ENCODE peak calls at places on chromosomes 1 and 21, in nine cellular contexts. W is neural progenitor cell, U is breast epithelium, S is adipocyte, H is K562, P is fibroblast of lung, A is ovary, D is right cardiac atrium, O is SJSA1. Y is an unnamed sample.

GRCh38 chr1:81449786-81450185 is 350.9 kb upstream of the ADGRL2 start:
- DNase-seq in W (no peak), U (no peak), S (no peak), H (no peak), P (peak; percentile 40), A (no peak), D (no peak), O (no peak), Y (no peak)

GRCh38 chr1:208137144-208137682 is 107.0 kb downstream of the PLXNA2 start:
- DNase-seq in W (no peak), U (no peak), S (no peak), H (no peak), P (peak; percentile 55), A (no peak), D (no peak), O (peak; percentile 15), Y (no peak)

GRCh38 chr1:119338757-119339156 is 29.8 kb upstream of the HAO2 start:
- DNase-seq in W (no peak), U (no peak), S (no peak), H (no peak), P (no peak), A (no peak), D (no peak), O (no peak), Y (no peak)

GRCh38 chr1:72932025-72932424 is 649.7 kb upstream of the NEGR1 start:
- DNase-seq in W (no peak), U (no peak), S (no peak), H (no peak), P (no peak), A (no peak), D (no peak), O (no peak), Y (no peak)

GRCh38 chr1:17609529-17609928 is 70.0 kb downstream of the ARHGEF10L start:
- DNase-seq in W (no peak), U (no peak), S (no peak), H (no peak), P (no peak), A (no peak), D (no peak), O (no peak), Y (no peak)

GRCh38 chr1:206864939-206865671 is at the start of gene IL20:
- DNase-seq in W (peak; percentile 83), U (peak; percentile 93), S (peak; percentile 91), H (peak; percentile 87), P (peak; percentile 45), A (peak; percentile 51), D (peak; percentile 87), O (peak; percentile 63), Y (peak; percentile 80)

GRCh38 chr1:207402744-207403143 is 51.4 kb upstream of the CR2 start:
- DNase-seq in W (no peak), U (no peak), S (no peak), H (no peak), P (no peak), A (no peak), D (no peak), O (no peak), Y (no peak)

GRCh38 chr1:183812686-183813569 is 8.0 kb downstream of the RGL1 start:
- DNase-seq in W (peak; percentile 52), U (no peak), S (peak; percentile 76), H (no peak), P (peak; percentile 76), A (no peak), D (no peak), O (peak; percentile 59), Y (no peak)

GRCh38 chr1:78003882-78004718 is 639 bp upstream of the DNAJB4 start:
- DNase-seq in W (peak; percentile 77), U (no peak), S (peak; percentile 88), H (peak; percentile 88), P (peak; percentile 83), A (peak; percentile 57), D (peak; percentile 71), O (peak; percentile 10), Y (peak; percentile 64)

GRCh38 chr1:218945050-218945449 is 228.6 kb upstream of the LYPLAL1 start:
- DNase-seq in W (no peak), U (no peak), S (peak; percentile 13), H (no peak), P (peak; percentile 66), A (no peak), D (no peak), O (no peak), Y (no peak)

GRCh38 chr1:156652131-156652991 is 10.4 kb downstream of the BCAN start:
- DNase-seq in W (peak; percentile 91), U (no peak), S (peak; percentile 74), H (peak; percentile 64), P (peak; percentile 33), A (peak; percentile 37), D (no peak), O (no peak), Y (no peak)
- H3K27me3 ChIP-seq in W (peaks cover 100% of the 10 kb centered on the region), U (no peaks in the 10 kb centered on the region), S (peaks cover 79% of the 10 kb centered on the region), H (no peaks in the 10 kb centered on the region), P (peaks cover 47% of the 10 kb centered on the region), A (no peaks in the 10 kb centered on the region), D (no peaks in the 10 kb centered on the region), O (peaks cover 44% of the 10 kb centered on the region), Y (peaks cover 4% of the 10 kb centered on the region)

GRCh38 chr1:10685851-10686403 is 110.5 kb downstream of the CASZ1 start:
- DNase-seq in W (no peak), U (no peak), S (peak; percentile 27), H (no peak), P (peak; percentile 62), A (peak; percentile 53), D (no peak), O (no peak), Y (no peak)
- H3K4me1 ChIP-seq in W (peaks cover 51% of the 10 kb centered on the region), U (peaks cover 26% of the 10 kb centered on the region), S (no peaks in the 10 kb centered on the region), H (peaks cover 43% of the 10 kb centered on the region), P (no peaks in the 10 kb centered on the region), A (peaks cover 29% of the 10 kb centered on the region), D (peaks cover 51% of the 10 kb centered on the region), O (no peaks in the 10 kb centered on the region), Y (peaks cover 98% of the 10 kb centered on the region)

DNA sequence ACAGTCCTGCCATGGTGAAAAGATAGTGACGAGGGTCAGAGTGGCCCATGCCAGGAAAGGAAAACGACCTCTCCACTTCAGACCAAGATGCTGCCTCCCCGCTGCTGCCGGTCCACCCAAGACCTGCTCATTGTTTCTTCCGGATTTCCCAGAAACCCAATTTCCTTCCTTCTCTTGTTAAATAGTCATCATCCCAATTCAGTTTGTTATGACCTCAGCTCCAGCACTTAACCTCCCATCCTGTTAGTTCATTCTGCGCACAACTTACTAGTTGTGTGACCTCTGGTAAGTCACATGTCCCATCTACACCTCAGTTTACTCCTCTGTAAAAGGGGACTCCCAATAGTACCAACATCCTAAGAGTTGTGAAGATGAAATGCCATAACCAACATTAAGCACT is 29.9 kb upstream of the PPP1R15B start:
- DNase-seq in W (no peak), U (no peak), S (no peak), H (no peak), P (no peak), A (no peak), D (no peak), O (no peak), Y (no peak)
- H3K4me3 ChIP-seq in W (no peak overlapping the region), U (no peak overlapping the region), S (no peak overlapping the region), H (no peak overlapping the region), P (no peak overlapping the region), A (no peak overlapping the region), D (no peak overlapping the region), O (no peak overlapping the region), Y (no peak overlapping the region)

GRCh38 chr21:27024971-27025370 is 58.1 kb upstream of the ADAMTS5 start:
- DNase-seq in W (no peak), U (no peak), S (peak; percentile 34), H (no peak), P (no peak), A (no peak), D (no peak), O (no peak), Y (no peak)

GRCh38 chr21:27023186-27023585 is 56.3 kb upstream of the ADAMTS5 start:
- DNase-seq in W (no peak), U (no peak), S (peak; percentile 6), H (no peak), P (no peak), A (no peak), D (no peak), O (no peak), Y (no peak)

GRCh38 chr21:27024316-27024715 is 57.4 kb upstream of the ADAMTS5 start:
- DNase-seq in W (no peak), U (no peak), S (peak; percentile 83), H (no peak), P (peak; percentile 55), A (no peak), D (no peak), O (peak; percentile 66), Y (no peak)

GRCh38 chr21:27021801-27022200 is 54.9 kb upstream of the ADAMTS5 start:
- DNase-seq in W (no peak), U (no peak), S (peak; percentile 40), H (no peak), P (no peak), A (no peak), D (no peak), O (no peak), Y (no peak)

DNA sequence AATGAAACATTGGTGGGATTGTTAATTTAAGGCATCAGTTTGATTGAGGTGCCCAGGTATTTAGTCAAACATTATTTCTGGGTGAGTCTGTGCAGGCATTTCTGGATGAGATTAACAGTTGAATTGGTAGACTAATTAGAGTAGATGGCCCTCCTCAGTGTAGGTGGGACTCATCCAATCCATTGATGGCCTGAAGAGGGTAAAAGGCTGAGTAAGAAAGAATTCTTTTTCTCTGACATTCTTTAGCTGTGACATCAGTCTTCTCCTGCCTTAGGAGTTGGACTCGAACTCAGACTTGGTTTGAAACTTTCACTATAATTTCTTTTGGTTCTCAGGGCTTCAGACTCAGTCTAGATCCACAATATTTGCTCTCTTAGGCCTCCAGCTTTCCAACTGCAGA is 59.6 kb upstream of the ADAMTS5 start:
- DNase-seq in W (no peak), U (no peak), S (no peak), H (no peak), P (peak; percentile 13), A (no peak), D (no peak), O (peak; percentile 42), Y (no peak)
- H3K27me3 ChIP-seq in W (peaks cover 6% of the 10 kb centered on the region), U (no peaks in the 10 kb centered on the region), S (no peaks in the 10 kb centered on the region), H (no peaks in the 10 kb centered on the region), P (no peaks in the 10 kb centered on the region), A (no peaks in the 10 kb centered on the region), D (no peaks in the 10 kb centered on the region), O (no peaks in the 10 kb centered on the region), Y (no peaks in the 10 kb centered on the region)

GRCh38 chr21:27570306-27570868 is 603.5 kb upstream of the ADAMTS5 start:
- DNase-seq in W (no peak), U (no peak), S (peak; percentile 91), H (no peak), P (peak; percentile 90), A (peak; percentile 57), D (peak; percentile 79), O (peak; percentile 93), Y (peak; percentile 69)
- H3K4me1 ChIP-seq in W (no peaks in the 10 kb centered on the region), U (no peaks in the 10 kb centered on the region), S (peaks cover 38% of the 10 kb centered on the region), H (no peaks in the 10 kb centered on the region), P (peaks cover 22% of the 10 kb centered on the region), A (peaks cover 5% of the 10 kb centered on the region), D (peaks cover 6% of the 10 kb centered on the region), O (peaks cover 41% of the 10 kb centered on the region), Y (peaks cover 9% of the 10 kb centered on the region)

GRCh38 chr1:101276818-101277217 is 40.0 kb downstream of the S1PR1 start:
- DNase-seq in W (no peak), U (no peak), S (no peak), H (no peak), P (no peak), A (no peak), D (no peak), O (no peak), Y (no peak)
- H3K4me3 ChIP-seq in W (no peak overlapping the region), U (no peak overlapping the region), S (no peak overlapping the region), H (no peak overlapping the region), P (no peak overlapping the region), A (no peak overlapping the region), D (no peak overlapping the region), O (no peak overlapping the region), Y (no peak overlapping the region)

GRCh38 chr1:114153621-114154145 is at the start of gene SYT6:
- DNase-seq in W (peak; percentile 57), U (no peak), S (peak; percentile 7), H (no peak), P (no peak), A (no peak), D (no peak), O (no peak), Y (no peak)
- H3K27me3 ChIP-seq in W (peaks cover 27% of the 10 kb centered on the region), U (peaks cover 72% of the 10 kb centered on the region), S (peaks cover 75% of the 10 kb centered on the region), H (peaks cover 55% of the 10 kb centered on the region), P (peaks cover 59% of the 10 kb centered on the region), A (peaks cover 13% of the 10 kb centered on the region), D (no peaks in the 10 kb centered on the region), O (peaks cover 69% of the 10 kb centered on the region), Y (peaks cover 41% of the 10 kb centered on the region)

Y was measured in heart left ventricle.